ENCODE peak calls at places on chromosomes 3 and 15, in six cellular contexts. One of them, this sample, is unnamed.

GRCh38 chr3:49812916-49813496 is 747 bp downstream of the UBA7 start:
- DNase-seq in spleen: no peak
- DNase-seq in psoas muscle: no peak
- DNase-seq in fibroblast of lung: no peak
- DNase-seq in ascending aorta: no peak
- DNase-seq in heart right ventricle: no peak
- DNase-seq in this sample: no peak

GRCh38 chr3:131361464-131362421 is 19.8 kb upstream of the NUDT16 start:
- DNase-seq in heart right ventricle: peak; percentile 80
- DNase-seq in ascending aorta: peak; percentile 90
- DNase-seq in spleen: peak; percentile 96
- DNase-seq in psoas muscle: peak; percentile 81
- DNase-seq in fibroblast of lung: peak; percentile 51
- DNase-seq in this sample: no peak

GRCh38 chr15:40746916-40747418 is 8.1 kb downstream of the RMDN3 start:
- DNase-seq in psoas muscle: no peak
- DNase-seq in ascending aorta: no peak
- DNase-seq in heart right ventricle: no peak
- DNase-seq in spleen: no peak
- DNase-seq in fibroblast of lung: peak; percentile 68
- DNase-seq in this sample: no peak

GRCh38 chr3:160180581-160181216 is 44.5 kb upstream of the C3orf80 start:
- DNase-seq in psoas muscle: no peak
- DNase-seq in heart right ventricle: no peak
- DNase-seq in fibroblast of lung: peak; percentile 34
- DNase-seq in ascending aorta: no peak
- DNase-seq in spleen: no peak
- DNase-seq in this sample: no peak

GRCh38 chr15:22831473-22831872 is 7.0 kb upstream of the NIPA2 start:
- DNase-seq in spleen: no peak
- DNase-seq in ascending aorta: peak; percentile 13
- DNase-seq in fibroblast of lung: peak; percentile 31
- DNase-seq in psoas muscle: no peak
- DNase-seq in heart right ventricle: no peak
- DNase-seq in this sample: no peak

GRCh38 chr3:117454236-117454635 is 744.7 kb downstream of the TUSC7 start:
- DNase-seq in psoas muscle: no peak
- DNase-seq in heart right ventricle: no peak
- DNase-seq in spleen: no peak
- DNase-seq in fibroblast of lung: peak; percentile 2
- DNase-seq in ascending aorta: no peak
- DNase-seq in this sample: no peak

GRCh38 chr3:52031896-52032295 is 24.5 kb downstream of the DUSP7 start:
- DNase-seq in spleen: no peak
- DNase-seq in psoas muscle: no peak
- DNase-seq in heart right ventricle: no peak
- DNase-seq in ascending aorta: no peak
- DNase-seq in fibroblast of lung: no peak
- DNase-seq in this sample: no peak

GRCh38 chr3:87298111-87298718 is 21.8 kb upstream of the POU1F1 start:
- DNase-seq in heart right ventricle: no peak
- DNase-seq in psoas muscle: no peak
- DNase-seq in spleen: no peak
- DNase-seq in ascending aorta: no peak
- DNase-seq in fibroblast of lung: peak; percentile 54
- DNase-seq in this sample: no peak

GRCh38 chr3:151918253-151919029 is 45.0 kb downstream of the SUCNR1 start:
- DNase-seq in psoas muscle: no peak
- DNase-seq in ascending aorta: no peak
- DNase-seq in heart right ventricle: no peak
- DNase-seq in fibroblast of lung: peak; percentile 83
- DNase-seq in spleen: no peak
- DNase-seq in this sample: no peak

GRCh38 chr3:138687236-138687635 is 78.7 kb downstream of the FAIM start:
- DNase-seq in psoas muscle: no peak
- DNase-seq in spleen: no peak
- DNase-seq in ascending aorta: no peak
- DNase-seq in heart right ventricle: no peak
- DNase-seq in fibroblast of lung: peak; percentile 74
- DNase-seq in this sample: no peak

GRCh38 chr3:105523496-105523895 is 156.8 kb downstream of the ALCAM start:
- DNase-seq in spleen: no peak
- DNase-seq in psoas muscle: no peak
- DNase-seq in fibroblast of lung: peak; percentile 74
- DNase-seq in heart right ventricle: no peak
- DNase-seq in ascending aorta: no peak
- DNase-seq in this sample: no peak

GRCh38 chr3:111616417-111617105 is 21.4 kb upstream of the ZBED2 start:
- DNase-seq in heart right ventricle: no peak
- DNase-seq in spleen: peak; percentile 81
- DNase-seq in fibroblast of lung: no peak
- DNase-seq in ascending aorta: no peak
- DNase-seq in psoas muscle: no peak
- DNase-seq in this sample: peak; percentile 60

GRCh38 chr3:44031387-44032380 is 210.0 kb upstream of the TOPAZ1 start:
- DNase-seq in fibroblast of lung: no peak
- DNase-seq in spleen: no peak
- DNase-seq in ascending aorta: no peak
- DNase-seq in psoas muscle: no peak
- DNase-seq in heart right ventricle: no peak
- DNase-seq in this sample: no peak

GRCh38 chr3:156898296-156898880 is 72.2 kb downstream of the LEKR1 start:
- DNase-seq in heart right ventricle: no peak
- DNase-seq in spleen: no peak
- DNase-seq in psoas muscle: no peak
- DNase-seq in ascending aorta: no peak
- DNase-seq in fibroblast of lung: no peak
- DNase-seq in this sample: no peak

GRCh38 chr3:129783470-129783869 is 110.0 kb downstream of the TMCC1 start:
- DNase-seq in fibroblast of lung: no peak
- DNase-seq in psoas muscle: no peak
- DNase-seq in ascending aorta: no peak
- DNase-seq in spleen: no peak
- DNase-seq in heart right ventricle: no peak
- DNase-seq in this sample: no peak

GRCh38 chr3:16334909-16335308 is 69.9 kb downstream of the OXNAD1 start:
- DNase-seq in psoas muscle: no peak
- DNase-seq in spleen: no peak
- DNase-seq in ascending aorta: no peak
- DNase-seq in fibroblast of lung: no peak
- DNase-seq in heart right ventricle: no peak
- DNase-seq in this sample: no peak

GRCh38 chr15:95690631-95691340 is 639.7 kb upstream of the NR2F2 start:
- DNase-seq in ascending aorta: no peak
- DNase-seq in heart right ventricle: no peak
- DNase-seq in spleen: no peak
- DNase-seq in fibroblast of lung: no peak
- DNase-seq in psoas muscle: no peak
- DNase-seq in this sample: no peak

GRCh38 chr3:15305366-15305844 is 27.0 kb downstream of the SH3BP5 start:
- DNase-seq in ascending aorta: no peak
- DNase-seq in heart right ventricle: no peak
- DNase-seq in fibroblast of lung: no peak
- DNase-seq in spleen: no peak
- DNase-seq in psoas muscle: no peak
- DNase-seq in this sample: no peak

GRCh38 chr15:65089206-65089824 is 12.8 kb downstream of the KBTBD13 start:
- DNase-seq in ascending aorta: no peak
- DNase-seq in fibroblast of lung: peak; percentile 92
- DNase-seq in heart right ventricle: no peak
- DNase-seq in spleen: no peak
- DNase-seq in psoas muscle: no peak
- DNase-seq in this sample: no peak

GRCh38 chr15:39411102-39411989 is 169.5 kb upstream of the THBS1 start:
- DNase-seq in fibroblast of lung: no peak
- DNase-seq in psoas muscle: no peak
- DNase-seq in heart right ventricle: no peak
- DNase-seq in ascending aorta: no peak
- DNase-seq in spleen: no peak
- DNase-seq in this sample: no peak

GRCh38 chr3:63877737-63878393 is 14.2 kb downstream of the ATXN7 start:
- DNase-seq in fibroblast of lung: no peak
- DNase-seq in psoas muscle: no peak
- DNase-seq in heart right ventricle: no peak
- DNase-seq in spleen: no peak
- DNase-seq in ascending aorta: no peak
- DNase-seq in this sample: no peak

DNA sequence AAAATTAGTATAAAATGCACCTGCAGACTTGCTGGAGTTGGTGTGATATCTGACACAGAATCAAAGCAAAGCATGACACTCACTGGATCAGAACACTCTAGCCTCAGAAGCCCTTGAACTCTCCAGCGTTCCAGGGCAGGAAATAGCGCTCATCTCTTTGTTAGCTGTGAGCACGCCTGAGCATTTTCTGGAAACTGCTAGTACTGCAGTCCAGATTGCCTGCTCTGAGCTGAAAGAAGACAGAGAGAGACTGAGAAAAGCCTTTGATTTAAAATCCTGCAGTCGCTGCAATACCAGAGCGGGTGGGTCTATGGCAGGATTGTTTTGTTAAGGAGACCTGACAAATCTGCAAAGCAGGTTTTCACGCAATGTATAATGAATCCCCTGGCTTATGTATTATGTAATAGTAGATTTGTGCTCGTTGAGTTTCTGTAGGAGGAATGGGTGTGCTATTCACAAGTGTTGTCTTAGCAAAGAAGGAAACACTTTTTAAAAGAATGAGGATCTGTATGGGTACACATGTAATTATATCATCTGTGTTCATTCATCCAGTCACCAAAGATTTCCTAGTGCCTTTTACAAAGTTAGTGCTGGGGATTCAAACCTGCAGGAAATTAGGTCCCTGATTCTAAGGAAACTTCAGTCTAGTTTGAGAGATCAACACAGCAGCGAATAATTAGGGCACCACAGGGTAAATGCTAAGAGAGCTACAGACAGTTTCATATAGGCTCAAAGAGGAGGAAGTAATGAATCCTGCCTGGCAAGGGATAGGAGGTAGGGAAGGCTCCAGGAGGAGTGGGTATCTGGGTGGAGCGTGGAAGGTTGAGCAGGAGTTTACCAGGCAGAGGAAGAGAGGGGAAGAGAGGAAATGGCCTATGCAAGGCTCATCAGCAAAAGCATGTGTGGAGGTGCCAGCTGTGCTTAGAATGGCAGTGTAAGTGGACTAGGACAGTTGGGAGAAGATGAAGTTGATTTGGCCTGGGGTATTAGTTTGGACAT is 26.1 kb upstream of the MGLL start:
- DNase-seq in ascending aorta: no peak
- DNase-seq in psoas muscle: no peak
- DNase-seq in fibroblast of lung: no peak
- DNase-seq in heart right ventricle: no peak
- DNase-seq in spleen: no peak
- DNase-seq in this sample: no peak
- H3K27ac ChIP-seq in ascending aorta: no peak overlapping the region
- H3K27ac ChIP-seq in psoas muscle: no peak overlapping the region
- H3K27ac ChIP-seq in fibroblast of lung: no peak overlapping the region
- H3K27ac ChIP-seq in heart right ventricle: no peak overlapping the region
- H3K27ac ChIP-seq in spleen: no peak overlapping the region
- H3K27ac ChIP-seq in this sample: no peak overlapping the region

GRCh38 chr3:71207632-71208031 is 375.9 kb downstream of the FOXP1 start:
- DNase-seq in psoas muscle: no peak
- DNase-seq in heart right ventricle: no peak
- DNase-seq in spleen: no peak
- DNase-seq in ascending aorta: no peak
- DNase-seq in fibroblast of lung: no peak
- DNase-seq in this sample: no peak
- H3K4me3 ChIP-seq in psoas muscle: no peak overlapping the region
- H3K4me3 ChIP-seq in heart right ventricle: no peak overlapping the region
- H3K4me3 ChIP-seq in spleen: no peak overlapping the region
- H3K4me3 ChIP-seq in ascending aorta: no peak overlapping the region
- H3K4me3 ChIP-seq in fibroblast of lung: no peak overlapping the region
- H3K4me3 ChIP-seq in this sample: no peak overlapping the region

GRCh38 chr15:94259121-94259776 is 27.9 kb downstream of the MCTP2 start:
- DNase-seq in fibroblast of lung: peak; percentile 25
- DNase-seq in ascending aorta: no peak
- DNase-seq in spleen: no peak
- DNase-seq in heart right ventricle: no peak
- DNase-seq in psoas muscle: no peak
- DNase-seq in this sample: no peak

GRCh38 chr15:94262201-94262600 is 30.8 kb downstream of the MCTP2 start:
- DNase-seq in spleen: no peak
- DNase-seq in fibroblast of lung: no peak
- DNase-seq in heart right ventricle: no peak
- DNase-seq in psoas muscle: no peak
- DNase-seq in ascending aorta: no peak
- DNase-seq in this sample: no peak

GRCh38 chr15:94259863-94260262 is 28.5 kb downstream of the MCTP2 start:
- DNase-seq in fibroblast of lung: no peak
- DNase-seq in heart right ventricle: no peak
- DNase-seq in ascending aorta: no peak
- DNase-seq in spleen: no peak
- DNase-seq in psoas muscle: no peak
- DNase-seq in this sample: no peak

GRCh38 chr15:94255540-94255939 is 24.2 kb downstream of the MCTP2 start:
- DNase-seq in spleen: no peak
- DNase-seq in ascending aorta: no peak
- DNase-seq in psoas muscle: no peak
- DNase-seq in heart right ventricle: no peak
- DNase-seq in fibroblast of lung: no peak
- DNase-seq in this sample: no peak

GRCh38 chr15:94258246-94258645 is 26.9 kb downstream of the MCTP2 start:
- DNase-seq in spleen: no peak
- DNase-seq in fibroblast of lung: no peak
- DNase-seq in heart right ventricle: no peak
- DNase-seq in psoas muscle: no peak
- DNase-seq in ascending aorta: no peak
- DNase-seq in this sample: no peak
- H3K4me1 ChIP-seq in spleen: peaks cover 99% of the 10 kb centered on the region
- H3K4me1 ChIP-seq in fibroblast of lung: no peaks in the 10 kb centered on the region
- H3K4me1 ChIP-seq in heart right ventricle: no peaks in the 10 kb centered on the region
- H3K4me1 ChIP-seq in psoas muscle: no peaks in the 10 kb centered on the region
- H3K4me1 ChIP-seq in ascending aorta: no peaks in the 10 kb centered on the region
- H3K4me1 ChIP-seq in this sample: no peaks in the 10 kb centered on the region

GRCh38 chr15:33675246-33675645 is 293.1 kb upstream of the CHRM5 start:
- DNase-seq in psoas muscle: no peak
- DNase-seq in spleen: no peak
- DNase-seq in fibroblast of lung: peak; percentile 32
- DNase-seq in ascending aorta: no peak
- DNase-seq in heart right ventricle: no peak
- DNase-seq in this sample: no peak

GRCh38 chr15:33678606-33679005 is 289.7 kb upstream of the CHRM5 start:
- DNase-seq in psoas muscle: no peak
- DNase-seq in fibroblast of lung: no peak
- DNase-seq in spleen: no peak
- DNase-seq in ascending aorta: no peak
- DNase-seq in heart right ventricle: no peak
- DNase-seq in this sample: no peak

GRCh38 chr15:33679065-33679464 is 289.2 kb upstream of the CHRM5 start:
- DNase-seq in ascending aorta: no peak
- DNase-seq in heart right ventricle: no peak
- DNase-seq in psoas muscle: no peak
- DNase-seq in spleen: no peak
- DNase-seq in fibroblast of lung: no peak
- DNase-seq in this sample: no peak

DNA sequence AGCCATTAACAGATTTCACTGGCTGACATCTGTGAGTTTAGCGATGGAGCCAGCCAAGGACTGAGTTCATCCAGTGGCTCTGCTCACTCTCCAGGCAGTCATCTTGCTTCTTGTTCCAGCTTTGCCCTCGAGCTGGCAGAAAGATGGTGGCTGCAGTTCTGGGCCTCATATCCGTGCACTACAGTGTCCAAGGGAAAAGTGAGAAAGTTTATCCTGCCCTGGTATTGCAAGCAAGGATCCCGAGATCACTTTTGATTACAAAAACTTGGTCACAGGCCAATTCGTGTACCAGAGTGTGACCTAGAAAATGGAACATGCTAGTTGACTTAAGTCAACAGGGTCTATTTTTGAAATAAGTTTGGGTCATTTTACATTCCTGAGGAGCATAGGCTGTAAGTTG is 288.0 kb upstream of the CHRM5 start:
- DNase-seq in heart right ventricle: no peak
- DNase-seq in ascending aorta: no peak
- DNase-seq in fibroblast of lung: no peak
- DNase-seq in spleen: no peak
- DNase-seq in psoas muscle: no peak
- DNase-seq in this sample: no peak
- H3K27ac ChIP-seq in heart right ventricle: no peak overlapping the region
- H3K27ac ChIP-seq in ascending aorta: peak overlapping the region; percentile 29
- H3K27ac ChIP-seq in fibroblast of lung: no peak overlapping the region
- H3K27ac ChIP-seq in spleen: no peak overlapping the region
- H3K27ac ChIP-seq in psoas muscle: peak overlapping the region; percentile 62
- H3K27ac ChIP-seq in this sample: no peak overlapping the region

This sample was measured in effector memory CD4-positive, alpha-beta T cell.